ENCODE peak calls at places on chromosomes 12 and 14, in eight cellular contexts. L, M, S, I, C, X, B and V are unnamed samples.

GRCh38 chr12:108657130-108657745 is 23.5 kb upstream of the SELPLG start:
- DNase-seq in L (no peak), M (no peak), S (no peak), I (no peak), C (no peak), X (no peak), B (no peak), V (no peak)

GRCh38 chr14:65471038-65471878 is 58.7 kb downstream of the FUT8 start:
- DNase-seq in L (no peak), M (no peak), S (no peak), I (no peak), C (no peak), X (no peak), B (no peak), V (no peak)

GRCh38 chr14:98244966-98245569 is 1026.9 kb downstream of the BCL11B start:
- DNase-seq in L (no peak), M (no peak), S (no peak), I (no peak), C (no peak), X (no peak), B (no peak), V (no peak)

GRCh38 chr12:113684053-113684907 is 212.6 kb upstream of the LHX5 start:
- DNase-seq in L (peak), M (peak), S (no peak), I (no peak), C (peak), X (no peak), B (no peak), V (peak)

GRCh38 chr12:32365473-32366064 is 33.8 kb upstream of the FGD4 start:
- DNase-seq in L (peak), M (peak), S (peak), I (no peak), C (peak), X (no peak), B (no peak), V (peak)

GRCh38 chr12:68856510-68856909 is 48.5 kb downstream of the MDM2 start:
- DNase-seq in L (no peak), M (no peak), S (no peak), I (no peak), C (no peak), X (no peak), B (no peak), V (no peak)

GRCh38 chr14:76958975-76959710 is 69.4 kb downstream of the IRF2BPL start:
- DNase-seq in L (peak), M (no peak), S (no peak), I (peak), C (peak), X (no peak), B (no peak), V (peak)

GRCh38 chr14:65210118-65210826 is 108.0 kb upstream of the MAX start:
- DNase-seq in L (peak), M (no peak), S (no peak), I (no peak), C (peak), X (no peak), B (no peak), V (peak)

GRCh38 chr14:72024043-72024407 is 91.8 kb downstream of the RGS6 start:
- DNase-seq in L (peak), M (peak), S (peak), I (no peak), C (peak), X (no peak), B (no peak), V (peak)

GRCh38 chr12:95335948-95336347 is 118.3 kb downstream of the VEZT start:
- DNase-seq in L (peak), M (no peak), S (no peak), I (no peak), C (no peak), X (no peak), B (no peak), V (no peak)

GRCh38 chr14:33126433-33126832 is 187.8 kb downstream of the NPAS3 start:
- DNase-seq in L (no peak), M (no peak), S (no peak), I (no peak), C (no peak), X (no peak), B (no peak), V (no peak)

GRCh38 chr12:80216890-80217559 is 117.7 kb downstream of the OTOGL start:
- DNase-seq in L (no peak), M (peak), S (no peak), I (no peak), C (peak), X (no peak), B (no peak), V (no peak)

GRCh38 chr12:93245543-93245942 is 132.2 kb upstream of the NUDT4 start:
- DNase-seq in L (no peak), M (no peak), S (no peak), I (no peak), C (no peak), X (peak), B (no peak), V (no peak)

GRCh38 chr12:97142737-97143450 is 235.8 kb downstream of the NEDD1 start:
- DNase-seq in L (no peak), M (no peak), S (peak), I (no peak), C (peak), X (no peak), B (no peak), V (no peak)

GRCh38 chr12:109731806-109732205 is 18.2 kb downstream of the FAM222A start:
- DNase-seq in L (no peak), M (no peak), S (no peak), I (no peak), C (no peak), X (no peak), B (peak), V (no peak)

GRCh38 chr14:99531221-99532096 is 50.2 kb downstream of the CCNK start:
- DNase-seq in L (peak), M (peak), S (no peak), I (no peak), C (peak), X (no peak), B (no peak), V (peak)

GRCh38 chr14:79021756-79022155 is 851.6 kb downstream of the NRXN3 start:
- DNase-seq in L (no peak), M (no peak), S (no peak), I (no peak), C (no peak), X (no peak), B (no peak), V (no peak)

GRCh38 chr12:7118914-7119313 is 9.8 kb downstream of the RBP5 start:
- DNase-seq in L (no peak), M (no peak), S (no peak), I (no peak), C (no peak), X (no peak), B (no peak), V (no peak)

GRCh38 chr14:106277503-106277902 is 751.1 kb downstream of the TMEM121 start:
- DNase-seq in L (no peak), M (no peak), S (no peak), I (no peak), C (no peak), X (no peak), B (no peak), V (no peak)

GRCh38 chr12:49705479-49706267 is 1.5 kb downstream of the FMNL3 start:
- DNase-seq in L (peak), M (peak), S (peak), I (no peak), C (peak), X (no peak), B (no peak), V (peak)

GRCh38 chr14:24377126-24377525 is 9.1 kb downstream of the NFATC4 start:
- DNase-seq in L (no peak), M (no peak), S (no peak), I (no peak), C (no peak), X (no peak), B (no peak), V (no peak)

GRCh38 chr12:48351022-48351708 is 446 bp upstream of the ZNF641 start:
- DNase-seq in L (peak), M (peak), S (peak), I (no peak), C (peak), X (no peak), B (no peak), V (peak)

GRCh38 chr12:53133722-53134121 is 30.4 kb downstream of the SOAT2 start:
- DNase-seq in L (no peak), M (no peak), S (no peak), I (no peak), C (no peak), X (no peak), B (no peak), V (no peak)

GRCh38 chr14:84998216-84998615 is 531.7 kb upstream of the FLRT2 start:
- DNase-seq in L (no peak), M (no peak), S (no peak), I (no peak), C (no peak), X (no peak), B (no peak), V (no peak)

GRCh38 chr12:5456025-5456424 is 24.1 kb downstream of the NTF3 start:
- DNase-seq in L (no peak), M (no peak), S (no peak), I (no peak), C (no peak), X (no peak), B (no peak), V (no peak)

GRCh38 chr12:40152783-40153383 is 47.0 kb upstream of the SLC2A13 start:
- DNase-seq in L (peak), M (peak), S (peak), I (no peak), C (peak), X (peak), B (no peak), V (peak)

GRCh38 chr12:6970096-6970527 is 352 bp downstream of the PHB2 start:
- DNase-seq in L (no peak), M (peak), S (no peak), I (peak), C (no peak), X (no peak), B (no peak), V (no peak)

GRCh38 chr14:73795974-73796373 is 55.7 kb upstream of the PTGR2 start:
- DNase-seq in L (peak), M (no peak), S (no peak), I (peak), C (peak), X (no peak), B (no peak), V (peak)

GRCh38 chr12:63326260-63326659 is 175.3 kb upstream of the AVPR1A start:
- DNase-seq in L (no peak), M (no peak), S (no peak), I (no peak), C (no peak), X (no peak), B (no peak), V (no peak)

GRCh38 chr12:60066655-60067054 is 470.8 kb downstream of the SLC16A7 start:
- DNase-seq in L (no peak), M (no peak), S (no peak), I (no peak), C (no peak), X (no peak), B (no peak), V (no peak)

GRCh38 chr14:65354715-65355114 is 57.8 kb upstream of the FUT8 start:
- DNase-seq in L (no peak), M (peak), S (no peak), I (no peak), C (no peak), X (no peak), B (no peak), V (no peak)

GRCh38 chr12:55068416-55069010 is 48.7 kb downstream of the NEUROD4 start:
- DNase-seq in L (peak), M (peak), S (peak), I (no peak), C (peak), X (no peak), B (no peak), V (peak)

GRCh38 chr12:119115296-119115905 is 63.3 kb upstream of the HSPB8 start:
- DNase-seq in L (peak), M (peak), S (peak), I (no peak), C (peak), X (no peak), B (no peak), V (peak)

GRCh38 chr12:5027436-5027835 is 16.2 kb upstream of the KCNA5 start:
- DNase-seq in L (no peak), M (peak), S (no peak), I (no peak), C (no peak), X (no peak), B (no peak), V (no peak)